ENCODE peak calls at places on chromosomes 16 and 17, in ten cellular contexts. B, O, W, G, P, T, M, S, L and F are unnamed samples. For H3K4me1, the result is how much of the 10 kb centered on the place peaks cover.

GRCh38 chr16:58458634-58459343 is 41.2 kb upstream of the NDRG4 start:
- DNase-seq in L (no peak), O (no peak), W (no peak), S (no peak), T (no peak), M (no peak), G (no peak), B (no peak), P (no peak), F (no peak)

GRCh38 chr16:24849641-24850040 is 3.9 kb downstream of the SLC5A11 start:
- DNase-seq in S (no peak), M (no peak), B (no peak), O (no peak), L (no peak), W (no peak), T (no peak), G (no peak), P (no peak), F (no peak)

GRCh38 chr17:8918811-8919210 is 46.7 kb downstream of the PIK3R5 start:
- DNase-seq in L (no peak), O (no peak), M (no peak), G (no peak), W (no peak), T (no peak), B (no peak), P (no peak), S (no peak), F (no peak)

GRCh38 chr16:27226476-27226875 is 23.1 kb downstream of the KDM8 start:
- DNase-seq in M (no peak), T (peak), G (no peak), O (no peak), B (no peak), S (peak), P (no peak), L (no peak), W (no peak), F (no peak)

GRCh38 chr17:62300697-62301096 is 79.7 kb upstream of the EFCAB3 start:
- DNase-seq in L (no peak), B (no peak), P (no peak), W (no peak), O (no peak), M (no peak), T (no peak), S (no peak), G (no peak), F (no peak)

GRCh38 chr16:53886482-53887378 is 182.8 kb downstream of the FTO start:
- DNase-seq in S (no peak), O (no peak), T (no peak), B (no peak), G (no peak), W (no peak), L (no peak), P (no peak), M (no peak), F (no peak)

GRCh38 chr17:63988741-63989621 is 9.2 kb upstream of the PRR29 start:
- DNase-seq in S (no peak), W (no peak), P (no peak), O (peak), B (no peak), L (peak), T (peak), G (peak), M (no peak), F (no peak)

GRCh38 chr16:23950291-23950894 is 114.6 kb downstream of the PRKCB start:
- DNase-seq in P (no peak), W (peak), G (no peak), S (no peak), L (no peak), M (no peak), T (no peak), B (no peak), O (no peak), F (no peak)

GRCh38 chr17:11554542-11554941 is 43.7 kb upstream of the DNAH9 start:
- DNase-seq in L (no peak), T (no peak), G (no peak), W (no peak), S (no peak), B (no peak), O (no peak), P (no peak), M (no peak), F (no peak)

GRCh38 chr16:29784901-29785500 is 5.5 kb upstream of the KIF22 start:
- DNase-seq in P (peak), B (peak), S (no peak), M (peak), O (peak), W (peak), L (peak), T (peak), G (peak), F (peak)

GRCh38 chr17:36943250-36944220 is 5.2 kb upstream of the AATF start:
- DNase-seq in S (no peak), P (no peak), T (no peak), O (no peak), M (no peak), G (no peak), W (no peak), L (no peak), B (no peak), F (no peak)

GRCh38 chr16:88533381-88533831 is 36.8 kb upstream of the ZC3H18 start:
- DNase-seq in T (no peak), O (no peak), B (no peak), W (no peak), S (no peak), P (no peak), G (no peak), M (no peak), L (no peak), F (no peak)
- H3K27ac ChIP-seq in T (no peak), O (peak), B (peak), W (no peak), S (no peak), P (no peak), G (peak), M (no peak), L (no peak), F (no peak)

GRCh38 chr17:50209133-50209471 is 7.7 kb upstream of the COL1A1 start:
- DNase-seq in L (no peak), G (no peak), B (no peak), P (no peak), O (no peak), M (no peak), W (no peak), T (no peak), S (no peak), F (no peak)
- H3K4me3 ChIP-seq in L (no peak), G (no peak), B (no peak), P (no peak), O (no peak), M (no peak), W (no peak), T (no peak), S (no peak), F (no peak)

DNA sequence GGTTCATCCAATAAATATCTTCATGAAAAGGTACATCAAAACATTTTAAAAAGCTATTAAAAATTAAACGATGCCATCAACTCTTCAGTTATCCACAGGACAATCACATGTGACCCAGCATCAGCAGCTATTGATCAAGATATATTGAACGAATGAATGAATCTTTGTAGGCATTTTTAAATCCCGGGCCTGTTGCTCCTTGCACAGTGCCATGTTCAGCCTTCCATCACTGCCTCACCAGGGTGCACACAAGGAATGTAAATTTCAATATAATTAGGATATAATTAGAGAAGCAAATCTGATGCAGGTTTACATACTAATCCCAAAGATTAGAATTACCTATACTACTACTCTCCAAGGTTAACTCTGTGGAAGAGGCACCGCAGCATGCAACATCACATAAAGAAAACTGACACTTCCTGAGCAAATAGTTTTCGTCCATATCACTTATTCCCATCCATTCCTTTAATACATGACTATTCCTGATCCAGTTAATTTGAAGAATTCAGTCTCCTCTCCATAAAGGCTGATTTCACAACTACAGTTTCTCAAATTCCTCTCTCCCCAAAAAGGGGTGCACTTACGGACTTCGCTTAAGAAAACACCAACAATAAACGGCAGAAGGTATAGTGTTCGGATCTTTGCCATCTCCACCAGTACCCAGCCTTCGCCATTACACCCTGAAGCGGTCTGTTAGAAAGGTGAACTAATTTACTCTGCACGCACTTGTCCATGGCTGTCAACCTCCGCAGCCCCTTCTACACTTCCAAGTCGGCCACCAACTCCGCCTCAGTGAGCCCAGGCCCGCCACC is 938 bp downstream of the NCOR1 start:
- DNase-seq in O (no peak), G (no peak), P (no peak), T (no peak), S (peak), B (no peak), L (no peak), W (peak), M (no peak), F (no peak)
- H3K4me1 ChIP-seq in O (under half), G (half or more), P (half or more), T (under half), S (under half), B (under half), L (half or more), W (half or more), M (under half), F (under half)

GRCh38 chr16:84604477-84605013 is 13.3 kb downstream of the COTL1 start:
- DNase-seq in S (no peak), T (no peak), G (no peak), P (no peak), O (no peak), W (no peak), B (no peak), L (no peak), M (no peak), F (no peak)

GRCh38 chr16:84607061-84607460 is 10.8 kb downstream of the COTL1 start:
- DNase-seq in T (no peak), G (no peak), P (no peak), B (no peak), S (no peak), W (no peak), L (no peak), O (no peak), M (no peak), F (no peak)

GRCh38 chr16:84605339-84605848 is 12.5 kb downstream of the COTL1 start:
- DNase-seq in M (no peak), O (no peak), W (no peak), P (no peak), S (no peak), B (no peak), L (no peak), G (no peak), T (no peak), F (no peak)

GRCh38 chr16:84607694-84608093 is 10.2 kb downstream of the COTL1 start:
- DNase-seq in P (no peak), S (no peak), O (no peak), G (no peak), M (peak), L (no peak), W (peak), B (no peak), T (no peak), F (no peak)

DNA sequence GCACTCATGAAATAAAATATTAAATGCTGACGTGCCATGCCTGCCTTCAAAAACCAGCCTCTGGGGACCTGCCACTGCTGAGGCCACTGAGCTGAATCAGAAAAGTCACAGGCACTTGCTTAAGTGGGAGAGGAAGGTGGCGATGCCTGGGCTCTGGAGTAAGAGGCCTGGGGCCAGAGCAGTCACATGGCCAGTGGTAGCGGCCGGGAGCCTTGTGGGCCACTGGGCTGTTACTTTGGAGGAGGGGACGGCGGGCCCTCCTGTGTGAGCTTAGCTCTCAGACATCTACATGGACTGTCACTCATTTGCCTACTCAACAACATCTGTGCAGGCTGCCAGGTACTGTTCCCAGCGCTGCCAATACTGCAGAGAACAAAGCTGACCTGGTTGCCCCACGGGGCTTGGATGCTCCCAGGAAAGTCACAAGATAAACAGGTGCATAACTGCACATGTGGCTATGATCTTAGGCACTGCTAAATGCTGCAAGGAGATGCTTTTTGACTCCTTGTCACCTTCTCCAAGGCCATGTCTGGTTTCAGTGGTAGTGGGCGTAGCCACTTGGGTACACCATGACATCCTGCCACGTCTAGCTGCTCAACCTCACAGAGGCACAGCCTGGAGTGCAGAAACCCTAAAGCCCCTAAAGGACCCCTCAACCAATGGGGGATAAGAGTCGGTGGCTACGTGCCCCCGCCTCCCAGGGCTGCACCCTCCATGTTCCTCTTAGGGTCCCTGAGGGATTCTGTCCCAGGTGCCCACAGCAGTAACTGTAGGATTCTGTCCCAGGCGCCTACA is 11.6 kb downstream of the COTL1 start:
- DNase-seq in M (peak), P (no peak), T (no peak), W (peak), B (no peak), S (peak), O (no peak), G (no peak), L (no peak), F (no peak)
- H3K27ac ChIP-seq in M (peak), P (no peak), T (peak), W (peak), B (no peak), S (peak), O (peak), G (no peak), L (no peak), F (no peak)

GRCh38 chr17:76688165-76688622 is 22.6 kb downstream of the MXRA7 start:
- DNase-seq in G (no peak), M (no peak), S (no peak), O (no peak), P (no peak), T (no peak), L (no peak), B (no peak), W (no peak), F (no peak)
- H3K4me3 ChIP-seq in G (peak), M (no peak), S (no peak), O (no peak), P (no peak), T (no peak), L (peak), B (no peak), W (no peak), F (no peak)